ENCODE peak calls at places on chromosome 4, in eight cellular contexts. C, F, E, V, H, U, L and J are unnamed samples.

GRCh38 chr4:29558789-29559188 is 1161.4 kb upstream of the PCDH7 start:
- DNase-seq in E (no peak), C (no peak), U (no peak), H (peak), V (no peak), F (peak), L (no peak), J (no peak)

GRCh38 chr4:174523003-174523693 is 860 bp upstream of the HPGD start:
- DNase-seq in V (no peak), C (no peak), U (no peak), F (no peak), E (no peak), H (no peak), L (peak), J (no peak)

GRCh38 chr4:19983072-19983471 is 268.6 kb upstream of the SLIT2 start:
- DNase-seq in U (no peak), H (no peak), E (no peak), L (no peak), F (peak), C (no peak), V (no peak), J (no peak)

GRCh38 chr4:107071108-107071507 is 35.0 kb upstream of the DKK2 start:
- DNase-seq in E (no peak), U (no peak), H (no peak), V (no peak), L (no peak), C (no peak), F (no peak), J (no peak)

GRCh38 chr4:9825049-9825448 is 43.6 kb downstream of the DRD5 start:
- DNase-seq in H (no peak), C (no peak), V (no peak), U (no peak), L (no peak), E (no peak), F (no peak), J (no peak)

GRCh38 chr4:8705161-8706145 is 112.9 kb downstream of the CPZ start:
- DNase-seq in C (no peak), F (no peak), V (no peak), E (no peak), U (peak), H (no peak), L (no peak), J (no peak)

GRCh38 chr4:86117781-86118302 is 242.0 kb downstream of the MAPK10 start:
- DNase-seq in C (no peak), E (no peak), U (no peak), H (no peak), F (peak), V (no peak), L (no peak), J (no peak)

GRCh38 chr4:184344435-184344834 is 126.8 kb upstream of the ENPP6 start:
- DNase-seq in U (no peak), C (no peak), L (no peak), E (no peak), V (no peak), F (no peak), H (no peak), J (no peak)

GRCh38 chr4:1347410-1347864 is 429 bp downstream of the UVSSA start:
- DNase-seq in H (peak), V (no peak), F (peak), C (peak), U (peak), L (peak), E (peak), J (peak)

GRCh38 chr4:183492791-183493221 is 12.1 kb upstream of the ING2 start:
- DNase-seq in C (no peak), U (no peak), V (no peak), L (no peak), F (no peak), H (peak), E (no peak), J (no peak)